ENCODE peak calls at places on chromosome 15, in ten cellular contexts. I is pulmonary artery endothelial cell; P is upper lobe of right lung; G is tibial artery; C is naive thymus-derived CD8-positive, alpha-beta T cell; T is H1; E is left ventricle myocardium inferior; K is retina; F is iris pigment epithelial cell; H is sciatic nerve. X is an unnamed sample.

GRCh38 chr15:72341361-72341760 is 21.4 kb upstream of the CELF6 start:
- DNase-seq in C (no peak), P (no peak), K (no peak), T (peak), F (no peak), G (no peak), H (no peak), E (no peak), I (no peak), X (no peak)

GRCh38 chr15:57364282-57365007 is 11.9 kb upstream of the CGNL1 start:
- DNase-seq in K (no peak), C (no peak), F (peak), P (no peak), T (no peak), G (no peak), E (no peak), I (no peak), H (peak), X (peak)

GRCh38 chr15:64515196-64515595 is 54.8 kb downstream of the ZNF609 start:
- DNase-seq in T (no peak), C (no peak), I (no peak), F (no peak), P (no peak), H (no peak), E (no peak), K (no peak), G (no peak), X (no peak)

GRCh38 chr15:67186226-67186649 is 68.2 kb downstream of the AAGAB start:
- DNase-seq in C (no peak), G (peak), F (no peak), I (no peak), P (no peak), H (peak), T (no peak), K (no peak), E (peak), X (peak)

GRCh38 chr15:69045810-69046209 is 31.3 kb downstream of the NOX5 start:
- DNase-seq in H (no peak), F (peak), T (no peak), G (no peak), P (no peak), I (no peak), E (no peak), C (no peak), K (peak), X (no peak)

GRCh38 chr15:69297642-69298353 is 914 bp upstream of the PAQR5 start:
- DNase-seq in T (no peak), P (peak), I (no peak), H (no peak), G (peak), F (no peak), C (no peak), E (no peak), K (no peak), X (no peak)

GRCh38 chr15:87672309-87672897 is 584.1 kb downstream of the NTRK3 start:
- DNase-seq in T (peak), C (no peak), P (no peak), E (peak), G (no peak), H (peak), I (no peak), F (peak), K (peak), X (peak)

GRCh38 chr15:36643551-36643950 is 64.1 kb downstream of the CDIN1 start:
- DNase-seq in G (no peak), I (no peak), H (no peak), F (peak), E (no peak), K (no peak), C (no peak), T (no peak), P (no peak), X (no peak)

GRCh38 chr15:31216210-31216911 is 110.3 kb upstream of the KLF13 start:
- DNase-seq in T (peak), G (peak), I (no peak), P (peak), C (peak), E (peak), K (peak), H (peak), F (peak), X (peak)

GRCh38 chr15:31365032-31365654 is 38.5 kb downstream of the KLF13 start:
- DNase-seq in P (no peak), E (peak), H (no peak), K (no peak), G (no peak), F (no peak), T (no peak), I (no peak), C (no peak), X (no peak)

GRCh38 chr15:40096094-40096876 is 12.4 kb downstream of the BMF start:
- DNase-seq in T (no peak), F (no peak), P (no peak), E (no peak), G (peak), I (no peak), H (peak), K (no peak), C (no peak), X (no peak)

GRCh38 chr15:48751595-48751994 is 59.3 kb downstream of the CEP152 start:
- DNase-seq in T (no peak), E (no peak), F (no peak), I (no peak), P (no peak), H (no peak), C (no peak), K (no peak), G (no peak), X (no peak)

GRCh38 chr15:79981861-79982455 is 11.0 kb upstream of the BCL2A1 start:
- DNase-seq in P (no peak), H (peak), I (no peak), C (no peak), G (no peak), F (no peak), T (peak), E (no peak), K (no peak), X (no peak)

GRCh38 chr15:31306426-31307269 is 20.0 kb upstream of the KLF13 start:
- DNase-seq in I (no peak), G (peak), H (peak), T (peak), P (peak), F (no peak), E (peak), C (no peak), K (peak), X (no peak)

GRCh38 chr15:89937365-89938355 is 24.9 kb upstream of the ARPIN start:
- DNase-seq in T (no peak), P (no peak), I (no peak), F (no peak), E (no peak), C (no peak), K (no peak), G (no peak), H (no peak), X (no peak)

GRCh38 chr15:42800731-42801474 is 64.0 kb upstream of the CDAN1 start:
- DNase-seq in F (no peak), E (no peak), K (no peak), H (no peak), P (no peak), T (peak), G (no peak), C (no peak), I (no peak), X (no peak)

GRCh38 chr15:101399431-101399830 is 90.1 kb downstream of the PCSK6 start:
- DNase-seq in G (no peak), K (no peak), T (peak), H (no peak), E (no peak), I (no peak), C (no peak), P (peak), F (no peak), X (no peak)

GRCh38 chr15:43242616-43243015 is 21.8 kb upstream of the EPB42 start:
- DNase-seq in H (no peak), G (no peak), T (no peak), E (no peak), C (no peak), K (no peak), F (no peak), P (no peak), I (no peak), X (no peak)

GRCh38 chr15:89898628-89899302 is 5.0 kb upstream of the AP3S2 start:
- DNase-seq in E (no peak), K (no peak), I (no peak), T (peak), C (peak), P (no peak), F (peak), H (no peak), G (no peak), X (peak)

GRCh38 chr15:45376967-45377629 is 1.2 kb downstream of the GATM start:
- DNase-seq in H (no peak), G (no peak), T (no peak), F (no peak), E (no peak), C (no peak), I (no peak), K (peak), P (no peak), X (no peak)

GRCh38 chr15:85727068-85727467 is 67.7 kb downstream of the KLHL25 start:
- DNase-seq in K (no peak), E (no peak), F (peak), P (no peak), I (no peak), T (no peak), G (peak), C (no peak), H (no peak), X (peak)

GRCh38 chr15:58549013-58549779 is 117.4 kb downstream of the LIPC start:
- DNase-seq in C (no peak), F (peak), P (no peak), E (no peak), K (no peak), H (peak), T (no peak), I (no peak), G (no peak), X (peak)

GRCh38 chr15:58179741-58180381 is 41.7 kb downstream of the AQP9 start:
- DNase-seq in H (no peak), T (no peak), G (no peak), K (no peak), I (peak), C (no peak), F (peak), P (no peak), E (no peak), X (peak)

GRCh38 chr15:66788024-66788423 is 86.0 kb downstream of the SMAD6 start:
- DNase-seq in I (no peak), K (no peak), T (no peak), E (no peak), G (peak), P (no peak), H (peak), C (no peak), F (no peak), X (no peak)

GRCh38 chr15:34883042-34883441 is 86.5 kb downstream of the AQR start:
- DNase-seq in G (no peak), C (no peak), P (no peak), K (no peak), I (no peak), T (no peak), H (no peak), E (no peak), F (peak), X (peak)

GRCh38 chr15:72784233-72784876 is 797 bp upstream of the ADPGK start:
- DNase-seq in K (no peak), F (peak), G (no peak), H (no peak), C (no peak), P (no peak), I (peak), T (peak), E (no peak), X (peak)

GRCh38 chr15:69848551-69849231 is 249.0 kb downstream of the TLE3 start:
- DNase-seq in C (no peak), P (no peak), T (no peak), F (no peak), I (no peak), K (no peak), E (no peak), H (no peak), G (no peak), X (no peak)

GRCh38 chr15:47119349-47119748 is 598.0 kb upstream of the SEMA6D start:
- DNase-seq in H (no peak), T (no peak), G (no peak), I (no peak), F (no peak), K (no peak), C (no peak), P (no peak), E (no peak), X (no peak)

GRCh38 chr15:28120359-28120640 is 21.2 kb upstream of the OCA2 start:
- DNase-seq in I (no peak), T (no peak), P (no peak), H (no peak), K (no peak), F (no peak), E (no peak), G (no peak), C (no peak), X (no peak)

GRCh38 chr15:70701891-70702568 is 61.3 kb downstream of the UACA start:
- DNase-seq in T (no peak), H (no peak), F (peak), I (peak), G (no peak), C (no peak), K (peak), E (no peak), P (no peak), X (peak)

GRCh38 chr15:88619796-88620195 is 1.3 kb upstream of the AEN start:
- DNase-seq in E (no peak), P (no peak), C (no peak), H (no peak), F (no peak), I (no peak), G (no peak), T (peak), K (no peak), X (no peak)

GRCh38 chr15:92624401-92624991 is 31.1 kb downstream of the FAM174B start:
- DNase-seq in K (peak), I (no peak), T (no peak), E (peak), C (no peak), P (no peak), G (no peak), H (peak), F (no peak), X (no peak)

GRCh38 chr15:55990516-55990915 is 2.9 kb downstream of the NEDD4 start:
- DNase-seq in K (no peak), E (no peak), F (no peak), G (no peak), P (no peak), H (no peak), C (no peak), T (no peak), I (no peak), X (no peak)

GRCh38 chr15:96138985-96139384 is 191.5 kb upstream of the NR2F2 start:
- DNase-seq in I (no peak), K (no peak), F (no peak), P (no peak), G (no peak), T (no peak), C (no peak), E (no peak), H (no peak), X (no peak)

GRCh38 chr15:34161329-34161953 is 48.5 kb downstream of the KATNBL1 start:
- DNase-seq in C (no peak), H (no peak), E (no peak), I (no peak), P (no peak), K (no peak), T (no peak), F (peak), G (no peak), X (no peak)